ENCODE peak calls at places on chromosomes 1 and 21, in six cellular contexts. Y is lower leg skin, R is GM04504, L is cardiac muscle cell, X is pancreas, K is M059J. Q is an unnamed sample.
A peak's percentile ranks its signal among the peaks of the same experiment; 100 is the strongest.

GRCh38 chr1:84758968-84759491 is 68.8 kb upstream of the SSX2IP start:
- DNase-seq in K (peak; percentile 40), R (no peak), X (no peak), L (peak; percentile 41), Y (no peak), Q (no peak)

GRCh38 chr1:15513192-15513591 is 10.8 kb downstream of the CASP9 start:
- DNase-seq in K (no peak), L (no peak), X (no peak), R (no peak), Y (peak; percentile 17), Q (no peak)

GRCh38 chr1:59290173-59290954 is 6.5 kb upstream of the FGGY start:
- DNase-seq in Y (no peak), R (no peak), X (peak; percentile 59), L (peak; percentile 67), K (peak; percentile 72), Q (peak; percentile 61)

GRCh38 chr21:17796037-17796403 is 23.1 kb downstream of the C21orf91 start:
- DNase-seq in R (no peak), L (no peak), K (no peak), Y (no peak), X (no peak), Q (no peak)

GRCh38 chr1:210920258-210920657 is 213.7 kb downstream of the KCNH1 start:
- DNase-seq in L (no peak), K (no peak), R (no peak), Y (no peak), X (no peak), Q (no peak)

GRCh38 chr1:22131875-22132486 is 10.9 kb downstream of the WNT4 start:
- DNase-seq in Y (no peak), R (no peak), L (peak; percentile 27), K (peak; percentile 41), X (peak; percentile 71), Q (peak; percentile 78)

GRCh38 chr1:182391028-182391361 is 595 bp downstream of the GLUL start:
- DNase-seq in K (no peak), L (no peak), X (no peak), Y (no peak), R (no peak), Q (no peak)

GRCh38 chr1:186985889-186986491 is 157.2 kb downstream of the PLA2G4A start:
- DNase-seq in K (peak; percentile 62), R (peak; percentile 29), L (peak; percentile 84), Y (no peak), X (no peak), Q (no peak)

GRCh38 chr1:174060090-174060489 is 37.9 kb upstream of the RC3H1 start:
- DNase-seq in K (peak; percentile 73), Y (no peak), R (no peak), L (no peak), X (no peak), Q (no peak)

GRCh38 chr1:166084613-166085012 is 82.2 kb downstream of the FAM78B start:
- DNase-seq in R (no peak), Y (no peak), K (no peak), X (no peak), L (no peak), Q (no peak)

GRCh38 chr1:64150266-64150665 is 53.2 kb upstream of the UBE2U start:
- DNase-seq in Y (no peak), L (no peak), R (no peak), X (no peak), K (no peak), Q (no peak)

GRCh38 chr1:70707214-70707613 is 296.1 kb downstream of the CTH start:
- DNase-seq in R (no peak), Y (no peak), X (no peak), K (no peak), L (no peak), Q (no peak)

GRCh38 chr1:225707824-225708223 is 54.9 kb upstream of the ENAH start:
- DNase-seq in R (no peak), Y (no peak), K (no peak), X (no peak), L (no peak), Q (no peak)

GRCh38 chr1:177017453-177017852 is 147.1 kb downstream of the ASTN1 start:
- DNase-seq in R (no peak), K (no peak), L (no peak), Y (no peak), X (no peak), Q (no peak)

GRCh38 chr1:17883136-17883535 is 128.0 kb downstream of the ACTL8 start:
- DNase-seq in Y (peak; percentile 42), R (no peak), L (no peak), X (no peak), K (no peak), Q (no peak)

GRCh38 chr1:222754386-222755139 is 17.6 kb downstream of the FAM177B start:
- DNase-seq in R (peak; percentile 78), L (peak; percentile 93), K (peak; percentile 98), X (no peak), Y (peak; percentile 94), Q (no peak)

GRCh38 chr1:221712776-221713431 is 29.0 kb downstream of the DUSP10 start:
- DNase-seq in Y (no peak), X (no peak), L (no peak), R (no peak), K (no peak), Q (no peak)

GRCh38 chr1:168918860-168919741 is 187.4 kb upstream of the ATP1B1 start:
- DNase-seq in L (no peak), R (no peak), X (no peak), K (peak; percentile 34), Y (no peak), Q (no peak)

GRCh38 chr1:153775432-153776311 is 465 bp downstream of the SLC27A3 start:
- DNase-seq in K (peak; percentile 52), X (peak; percentile 81), R (peak; percentile 25), Y (peak; percentile 95), L (peak; percentile 75), Q (peak; percentile 98)

GRCh38 chr1:47175227-47175934 is 14.5 kb downstream of the PDZK1IP1 start:
- DNase-seq in Y (peak; percentile 86), X (no peak), L (peak; percentile 77), R (peak; percentile 17), K (peak; percentile 59), Q (peak; percentile 63)

GRCh38 chr21:35381743-35382310 is 332.7 kb upstream of the RUNX1 start:
- DNase-seq in K (no peak), R (no peak), L (no peak), X (no peak), Y (no peak), Q (no peak)

GRCh38 chr1:17765444-17766411 is 10.6 kb downstream of the ACTL8 start:
- DNase-seq in X (no peak), Y (no peak), K (peak; percentile 97), L (peak; percentile 80), R (peak; percentile 92), Q (no peak)

GRCh38 chr1:93988634-93989350 is 79.6 kb upstream of the GCLM start:
- DNase-seq in Y (no peak), K (peak; percentile 52), L (peak; percentile 94), X (no peak), R (peak; percentile 50), Q (no peak)

GRCh38 chr1:53108646-53109580 is 33.5 kb downstream of the SLC1A7 start:
- DNase-seq in Y (no peak), X (no peak), L (peak; percentile 76), K (peak; percentile 48), R (no peak), Q (peak; percentile 86)

GRCh38 chr1:172500207-172500606 is 32.7 kb upstream of the SUCO start:
- DNase-seq in L (no peak), Y (no peak), R (no peak), K (no peak), X (no peak), Q (no peak)

GRCh38 chr1:203663294-203663693 is 36.7 kb downstream of the ATP2B4 start:
- DNase-seq in R (peak; percentile 79), L (peak; percentile 59), X (no peak), Y (no peak), K (peak; percentile 98), Q (no peak)

GRCh38 chr1:23810818-23811420 is 10.4 kb upstream of the GALE start:
- DNase-seq in X (no peak), L (peak; percentile 41), K (no peak), R (no peak), Y (no peak), Q (peak; percentile 64)

Q was measured in WERI-Rb-1.